ENCODE peak calls at places on chromosomes 16 and 17, in eight cellular contexts. One of them, this sample, is unnamed.
A peak's percentile ranks its signal among the peaks of the same experiment; 100 is the strongest.

GRCh38 chr16:65224994-65225393 is 103.1 kb upstream of the CDH11 start:
- DNase-seq in ovary: no peak
- DNase-seq in tibial nerve: no peak
- DNase-seq in sigmoid colon: no peak
- DNase-seq in psoas muscle: no peak
- DNase-seq in AG09309: no peak
- DNase-seq in heart right ventricle: no peak
- DNase-seq in LNCaP clone FGC: no peak
- DNase-seq in this sample: no peak

GRCh38 chr17:17698869-17699351 is 17.7 kb downstream of the RAI1 start:
- DNase-seq in ovary: no peak
- DNase-seq in tibial nerve: no peak
- DNase-seq in sigmoid colon: peak; percentile 88
- DNase-seq in psoas muscle: no peak
- DNase-seq in AG09309: no peak
- DNase-seq in heart right ventricle: no peak
- DNase-seq in LNCaP clone FGC: no peak
- DNase-seq in this sample: no peak

GRCh38 chr17:62679866-62680377 is 52.5 kb downstream of the MRC2 start:
- DNase-seq in ovary: no peak
- DNase-seq in tibial nerve: no peak
- DNase-seq in sigmoid colon: peak; percentile 62
- DNase-seq in psoas muscle: no peak
- DNase-seq in AG09309: no peak
- DNase-seq in heart right ventricle: no peak
- DNase-seq in LNCaP clone FGC: no peak
- DNase-seq in this sample: no peak

GRCh38 chr16:67169011-67169451 is 1.3 kb upstream of the NOL3 start:
- DNase-seq in ovary: peak; percentile 45
- DNase-seq in tibial nerve: no peak
- DNase-seq in sigmoid colon: no peak
- DNase-seq in psoas muscle: no peak
- DNase-seq in AG09309: no peak
- DNase-seq in heart right ventricle: no peak
- DNase-seq in LNCaP clone FGC: no peak
- DNase-seq in this sample: no peak

GRCh38 chr16:81071816-81072215 is 5.2 kb downstream of the C16orf46 start:
- DNase-seq in ovary: no peak
- DNase-seq in tibial nerve: no peak
- DNase-seq in sigmoid colon: no peak
- DNase-seq in psoas muscle: no peak
- DNase-seq in AG09309: no peak
- DNase-seq in heart right ventricle: no peak
- DNase-seq in LNCaP clone FGC: no peak
- DNase-seq in this sample: no peak

GRCh38 chr17:78920528-78920927 is 4.7 kb downstream of the TIMP2 start:
- DNase-seq in ovary: no peak
- DNase-seq in tibial nerve: no peak
- DNase-seq in sigmoid colon: no peak
- DNase-seq in psoas muscle: no peak
- DNase-seq in AG09309: no peak
- DNase-seq in heart right ventricle: no peak
- DNase-seq in LNCaP clone FGC: no peak
- DNase-seq in this sample: no peak

GRCh38 chr17:43832168-43832975 is 574 bp downstream of the MPP3 start:
- DNase-seq in ovary: peak; percentile 69
- DNase-seq in tibial nerve: no peak
- DNase-seq in sigmoid colon: peak; percentile 79
- DNase-seq in psoas muscle: peak; percentile 62
- DNase-seq in AG09309: no peak
- DNase-seq in heart right ventricle: peak; percentile 71
- DNase-seq in LNCaP clone FGC: no peak
- DNase-seq in this sample: no peak

GRCh38 chr17:4896332-4897197 is 2.8 kb upstream of the C17orf107 start:
- DNase-seq in ovary: no peak
- DNase-seq in tibial nerve: no peak
- DNase-seq in sigmoid colon: no peak
- DNase-seq in psoas muscle: no peak
- DNase-seq in AG09309: no peak
- DNase-seq in heart right ventricle: no peak
- DNase-seq in LNCaP clone FGC: no peak
- DNase-seq in this sample: no peak

GRCh38 chr16:13471478-13471877 is 448.5 kb upstream of the ERCC4 start:
- DNase-seq in ovary: no peak
- DNase-seq in tibial nerve: no peak
- DNase-seq in sigmoid colon: no peak
- DNase-seq in psoas muscle: no peak
- DNase-seq in AG09309: no peak
- DNase-seq in heart right ventricle: no peak
- DNase-seq in LNCaP clone FGC: no peak
- DNase-seq in this sample: no peak

GRCh38 chr17:55458287-55458900 is 36.8 kb upstream of the MMD start:
- DNase-seq in ovary: no peak
- DNase-seq in tibial nerve: no peak
- DNase-seq in sigmoid colon: no peak
- DNase-seq in psoas muscle: no peak
- DNase-seq in AG09309: no peak
- DNase-seq in heart right ventricle: peak; percentile 16
- DNase-seq in LNCaP clone FGC: no peak
- DNase-seq in this sample: no peak

GRCh38 chr16:2516391-2517240 is 2.9 kb downstream of the ATP6V0C start:
- DNase-seq in ovary: no peak
- DNase-seq in tibial nerve: no peak
- DNase-seq in sigmoid colon: no peak
- DNase-seq in psoas muscle: peak; percentile 50
- DNase-seq in AG09309: no peak
- DNase-seq in heart right ventricle: peak; percentile 14
- DNase-seq in LNCaP clone FGC: no peak
- DNase-seq in this sample: no peak

GRCh38 chr16:79509221-79509631 is 91.3 kb downstream of the MAF start:
- DNase-seq in ovary: no peak
- DNase-seq in tibial nerve: no peak
- DNase-seq in sigmoid colon: peak; percentile 89
- DNase-seq in psoas muscle: peak; percentile 22
- DNase-seq in AG09309: no peak
- DNase-seq in heart right ventricle: peak; percentile 39
- DNase-seq in LNCaP clone FGC: peak; percentile 65
- DNase-seq in this sample: no peak

GRCh38 chr17:70081885-70082284 is 6.9 kb downstream of the KCNJ16 start:
- DNase-seq in ovary: no peak
- DNase-seq in tibial nerve: no peak
- DNase-seq in sigmoid colon: no peak
- DNase-seq in psoas muscle: no peak
- DNase-seq in AG09309: no peak
- DNase-seq in heart right ventricle: no peak
- DNase-seq in LNCaP clone FGC: no peak
- DNase-seq in this sample: no peak

GRCh38 chr17:9037741-9038140 is 16.4 kb downstream of the NTN1 start:
- DNase-seq in ovary: no peak
- DNase-seq in tibial nerve: no peak
- DNase-seq in sigmoid colon: no peak
- DNase-seq in psoas muscle: no peak
- DNase-seq in AG09309: no peak
- DNase-seq in heart right ventricle: no peak
- DNase-seq in LNCaP clone FGC: no peak
- DNase-seq in this sample: no peak

GRCh38 chr16:5852151-5852550 is 754.6 kb upstream of the EEF2KMT start:
- DNase-seq in ovary: no peak
- DNase-seq in tibial nerve: no peak
- DNase-seq in sigmoid colon: no peak
- DNase-seq in psoas muscle: no peak
- DNase-seq in AG09309: no peak
- DNase-seq in heart right ventricle: no peak
- DNase-seq in LNCaP clone FGC: no peak
- DNase-seq in this sample: no peak

GRCh38 chr17:56765449-56765848 is 68.3 kb downstream of the C17orf67 start:
- DNase-seq in ovary: no peak
- DNase-seq in tibial nerve: no peak
- DNase-seq in sigmoid colon: no peak
- DNase-seq in psoas muscle: no peak
- DNase-seq in AG09309: no peak
- DNase-seq in heart right ventricle: no peak
- DNase-seq in LNCaP clone FGC: no peak
- DNase-seq in this sample: no peak

GRCh38 chr16:75424096-75424762 is 9.1 kb downstream of the CFDP1 start:
- DNase-seq in ovary: no peak
- DNase-seq in tibial nerve: no peak
- DNase-seq in sigmoid colon: no peak
- DNase-seq in psoas muscle: no peak
- DNase-seq in AG09309: no peak
- DNase-seq in heart right ventricle: no peak
- DNase-seq in LNCaP clone FGC: no peak
- DNase-seq in this sample: no peak

GRCh38 chr17:38654411-38655398 is 20.1 kb downstream of the EPOP start:
- DNase-seq in ovary: peak; percentile 56
- DNase-seq in tibial nerve: no peak
- DNase-seq in sigmoid colon: no peak
- DNase-seq in psoas muscle: no peak
- DNase-seq in AG09309: no peak
- DNase-seq in heart right ventricle: no peak
- DNase-seq in LNCaP clone FGC: no peak
- DNase-seq in this sample: no peak

GRCh38 chr17:49180303-49180702 is 30.1 kb downstream of the GNGT2 start:
- DNase-seq in ovary: peak; percentile 47
- DNase-seq in tibial nerve: peak; percentile 40
- DNase-seq in sigmoid colon: peak; percentile 73
- DNase-seq in psoas muscle: peak; percentile 52
- DNase-seq in AG09309: no peak
- DNase-seq in heart right ventricle: peak; percentile 59
- DNase-seq in LNCaP clone FGC: peak; percentile 6
- DNase-seq in this sample: peak; percentile 11

GRCh38 chr16:49598386-49599170 is 225.0 kb downstream of the C16orf78 start:
- DNase-seq in ovary: no peak
- DNase-seq in tibial nerve: no peak
- DNase-seq in sigmoid colon: peak; percentile 37
- DNase-seq in psoas muscle: no peak
- DNase-seq in AG09309: no peak
- DNase-seq in heart right ventricle: no peak
- DNase-seq in LNCaP clone FGC: no peak
- DNase-seq in this sample: no peak

GRCh38 chr16:28131210-28131609 is 67.7 kb upstream of the GSG1L start:
- DNase-seq in ovary: no peak
- DNase-seq in tibial nerve: no peak
- DNase-seq in sigmoid colon: no peak
- DNase-seq in psoas muscle: no peak
- DNase-seq in AG09309: no peak
- DNase-seq in heart right ventricle: no peak
- DNase-seq in LNCaP clone FGC: no peak
- DNase-seq in this sample: no peak

GRCh38 chr16:49628148-49628547 is 227.8 kb downstream of the ZNF423 start:
- DNase-seq in ovary: no peak
- DNase-seq in tibial nerve: no peak
- DNase-seq in sigmoid colon: no peak
- DNase-seq in psoas muscle: no peak
- DNase-seq in AG09309: no peak
- DNase-seq in heart right ventricle: no peak
- DNase-seq in LNCaP clone FGC: no peak
- DNase-seq in this sample: no peak

GRCh38 chr16:27232061-27232841 is 28.9 kb downstream of the KDM8 start:
- DNase-seq in ovary: peak; percentile 34
- DNase-seq in tibial nerve: no peak
- DNase-seq in sigmoid colon: peak; percentile 59
- DNase-seq in psoas muscle: no peak
- DNase-seq in AG09309: no peak
- DNase-seq in heart right ventricle: no peak
- DNase-seq in LNCaP clone FGC: no peak
- DNase-seq in this sample: no peak

GRCh38 chr16:15434425-15435215 is at the start of gene BMERB1:
- DNase-seq in ovary: peak; percentile 88
- DNase-seq in tibial nerve: peak; percentile 43
- DNase-seq in sigmoid colon: peak; percentile 88
- DNase-seq in psoas muscle: peak; percentile 85
- DNase-seq in AG09309: no peak
- DNase-seq in heart right ventricle: peak; percentile 79
- DNase-seq in LNCaP clone FGC: no peak
- DNase-seq in this sample: no peak
- H3K4me3 ChIP-seq in ovary: peak within 1 kb of the TSS; percentile 83
- H3K4me3 ChIP-seq in tibial nerve: peak within 1 kb of the TSS; percentile 96
- H3K4me3 ChIP-seq in sigmoid colon: peak within 1 kb of the TSS; percentile 60
- H3K4me3 ChIP-seq in psoas muscle: peak within 1 kb of the TSS; percentile 95
- H3K4me3 ChIP-seq in AG09309: peak within 1 kb of the TSS; percentile 86
- H3K4me3 ChIP-seq in heart right ventricle: peak within 1 kb of the TSS; percentile 82
- H3K4me3 ChIP-seq in LNCaP clone FGC: peak within 1 kb of the TSS; percentile 59
- H3K4me3 ChIP-seq in this sample: peak within 1 kb of the TSS; percentile 61

GRCh38 chr17:19812407-19812806 is 55.3 kb downstream of the ULK2 start:
- DNase-seq in ovary: no peak
- DNase-seq in tibial nerve: no peak
- DNase-seq in sigmoid colon: no peak
- DNase-seq in psoas muscle: no peak
- DNase-seq in AG09309: no peak
- DNase-seq in heart right ventricle: no peak
- DNase-seq in LNCaP clone FGC: peak; percentile 2
- DNase-seq in this sample: no peak
- TF ChIP-seq CTCF in ovary: no peak
- TF ChIP-seq CTCF in tibial nerve: no peak
- TF ChIP-seq CTCF in sigmoid colon: no peak
- TF ChIP-seq CTCF in psoas muscle: no peak
- TF ChIP-seq CTCF in AG09309: peak; percentile 54
- TF ChIP-seq CTCF in heart right ventricle: no peak
- TF ChIP-seq CTCF in LNCaP clone FGC: peak; percentile 56
- TF ChIP-seq CTCF in this sample: peak; percentile 51

DNA sequence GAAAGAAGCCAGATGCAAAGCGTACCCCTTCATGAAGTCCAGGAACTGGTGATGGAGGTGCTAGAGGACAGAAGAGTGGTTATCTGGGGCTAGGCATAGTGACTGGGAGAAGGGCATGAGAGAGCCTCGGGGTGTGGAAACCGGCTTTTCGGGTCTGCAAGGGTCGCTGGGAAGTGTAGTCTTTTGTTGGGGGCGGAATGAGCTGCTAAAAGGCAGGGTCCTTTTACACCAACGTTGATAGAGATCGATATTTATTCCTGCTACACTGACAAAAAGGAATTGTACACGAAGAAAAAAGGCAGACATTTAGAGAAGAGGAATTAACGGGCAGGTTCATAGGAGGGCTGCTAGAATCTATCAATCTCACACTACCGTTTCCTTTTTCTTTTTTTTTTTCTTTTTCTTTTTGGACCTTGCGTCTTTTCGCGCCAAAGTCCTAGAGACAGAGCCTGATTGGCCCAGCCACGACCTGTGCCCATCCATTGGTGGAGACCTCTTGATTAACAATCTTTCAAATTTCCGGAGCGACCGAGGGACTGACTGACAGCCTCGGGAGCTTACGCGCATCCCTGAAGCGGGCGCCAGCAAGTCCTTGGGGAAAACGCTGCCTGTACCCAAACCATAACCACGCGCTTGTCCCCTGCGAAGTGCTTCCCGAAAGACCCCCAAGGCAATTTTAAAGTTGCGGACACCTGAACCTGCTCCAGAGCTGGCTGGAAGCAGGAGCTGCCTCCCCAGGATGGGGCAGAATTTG is 27.7 kb upstream of the DHRS7B start:
- DNase-seq in ovary: peak; percentile 53
- DNase-seq in tibial nerve: no peak
- DNase-seq in sigmoid colon: no peak
- DNase-seq in psoas muscle: peak; percentile 34
- DNase-seq in AG09309: peak; percentile 13
- DNase-seq in heart right ventricle: peak; percentile 48
- DNase-seq in LNCaP clone FGC: peak; percentile 72
- DNase-seq in this sample: peak; percentile 24
- H3K4me3 ChIP-seq in ovary: peak overlapping the region; percentile 45
- H3K4me3 ChIP-seq in tibial nerve: peak overlapping the region; percentile 54
- H3K4me3 ChIP-seq in sigmoid colon: peak overlapping the region; percentile 18
- H3K4me3 ChIP-seq in psoas muscle: peak overlapping the region; percentile 66
- H3K4me3 ChIP-seq in AG09309: peak overlapping the region; percentile 64
- H3K4me3 ChIP-seq in heart right ventricle: peak overlapping the region; percentile 59
- H3K4me3 ChIP-seq in LNCaP clone FGC: peak overlapping the region; percentile 88
- H3K4me3 ChIP-seq in this sample: peak overlapping the region; percentile 55

GRCh38 chr17:64494121-64494520 is 2.7 kb downstream of the POLG2 start:
- DNase-seq in ovary: no peak
- DNase-seq in tibial nerve: no peak
- DNase-seq in sigmoid colon: no peak
- DNase-seq in psoas muscle: no peak
- DNase-seq in AG09309: no peak
- DNase-seq in heart right ventricle: no peak
- DNase-seq in LNCaP clone FGC: no peak
- DNase-seq in this sample: no peak
- TF ChIP-seq CTCF in ovary: no peak
- TF ChIP-seq CTCF in tibial nerve: no peak
- TF ChIP-seq CTCF in sigmoid colon: no peak
- TF ChIP-seq CTCF in psoas muscle: no peak
- TF ChIP-seq CTCF in AG09309: no peak
- TF ChIP-seq CTCF in heart right ventricle: no peak
- TF ChIP-seq CTCF in LNCaP clone FGC: no peak
- TF ChIP-seq CTCF in this sample: no peak